ENCODE peak calls at places on chromosomes 16 and 17, in ten cellular contexts. One of them, this sample, is unnamed.

GRCh38 chr17:28773736-28774135 is 29.9 kb downstream of the TRAF4 start:
- DNase-seq in AG09319: no peak
- DNase-seq in T-cell: no peak
- DNase-seq in activated CD4-positive, alpha-beta T cell treated with anti-CD3 and anti-CD28 coated beads, Interleukin-2, amount 50 U/mL, for 1 hour: no peak
- DNase-seq in GM04504: no peak
- DNase-seq in HT-29: no peak
- DNase-seq in activated CD8-positive, alpha-beta memory T cell treated with anti-CD3 and anti-CD28 coated beads for 24 hours: no peak
- DNase-seq in ecto neural progenitor cell: no peak
- DNase-seq in NCI-H2171 treated with DMSO at 0.1 percent for 48 hours: no peak
- DNase-seq in cardiac fibroblast: no peak
- DNase-seq in this sample: no peak

GRCh38 chr16:50234771-50235556 is 31.4 kb upstream of the ADCY7 start:
- DNase-seq in AG09319: no peak
- DNase-seq in T-cell: no peak
- DNase-seq in activated CD4-positive, alpha-beta T cell treated with anti-CD3 and anti-CD28 coated beads, Interleukin-2, amount 50 U/mL, for 1 hour: no peak
- DNase-seq in GM04504: no peak
- DNase-seq in HT-29: no peak
- DNase-seq in activated CD8-positive, alpha-beta memory T cell treated with anti-CD3 and anti-CD28 coated beads for 24 hours: no peak
- DNase-seq in ecto neural progenitor cell: no peak
- DNase-seq in NCI-H2171 treated with DMSO at 0.1 percent for 48 hours: no peak
- DNase-seq in cardiac fibroblast: peak
- DNase-seq in this sample: no peak

GRCh38 chr16:15874745-15875314 is 13.6 kb downstream of the CEP20 start:
- DNase-seq in AG09319: peak
- DNase-seq in T-cell: no peak
- DNase-seq in activated CD4-positive, alpha-beta T cell treated with anti-CD3 and anti-CD28 coated beads, Interleukin-2, amount 50 U/mL, for 1 hour: no peak
- DNase-seq in GM04504: peak
- DNase-seq in HT-29: peak
- DNase-seq in activated CD8-positive, alpha-beta memory T cell treated with anti-CD3 and anti-CD28 coated beads for 24 hours: no peak
- DNase-seq in ecto neural progenitor cell: no peak
- DNase-seq in NCI-H2171 treated with DMSO at 0.1 percent for 48 hours: peak
- DNase-seq in cardiac fibroblast: peak
- DNase-seq in this sample: no peak

GRCh38 chr17:58806046-58806445 is 50.4 kb downstream of the PPM1E start:
- DNase-seq in AG09319: no peak
- DNase-seq in T-cell: no peak
- DNase-seq in activated CD4-positive, alpha-beta T cell treated with anti-CD3 and anti-CD28 coated beads, Interleukin-2, amount 50 U/mL, for 1 hour: no peak
- DNase-seq in GM04504: no peak
- DNase-seq in HT-29: no peak
- DNase-seq in activated CD8-positive, alpha-beta memory T cell treated with anti-CD3 and anti-CD28 coated beads for 24 hours: no peak
- DNase-seq in ecto neural progenitor cell: no peak
- DNase-seq in NCI-H2171 treated with DMSO at 0.1 percent for 48 hours: no peak
- DNase-seq in cardiac fibroblast: no peak
- DNase-seq in this sample: no peak

GRCh38 chr16:75486014-75486404 is 9.2 kb downstream of the CHST6 start:
- DNase-seq in AG09319: no peak
- DNase-seq in T-cell: no peak
- DNase-seq in activated CD4-positive, alpha-beta T cell treated with anti-CD3 and anti-CD28 coated beads, Interleukin-2, amount 50 U/mL, for 1 hour: no peak
- DNase-seq in GM04504: no peak
- DNase-seq in HT-29: peak
- DNase-seq in activated CD8-positive, alpha-beta memory T cell treated with anti-CD3 and anti-CD28 coated beads for 24 hours: no peak
- DNase-seq in ecto neural progenitor cell: no peak
- DNase-seq in NCI-H2171 treated with DMSO at 0.1 percent for 48 hours: peak
- DNase-seq in cardiac fibroblast: no peak
- DNase-seq in this sample: no peak

GRCh38 chr17:78133179-78133951 is 2.8 kb downstream of the TMC8 start:
- DNase-seq in AG09319: no peak
- DNase-seq in T-cell: peak
- DNase-seq in activated CD4-positive, alpha-beta T cell treated with anti-CD3 and anti-CD28 coated beads, Interleukin-2, amount 50 U/mL, for 1 hour: no peak
- DNase-seq in GM04504: no peak
- DNase-seq in HT-29: no peak
- DNase-seq in activated CD8-positive, alpha-beta memory T cell treated with anti-CD3 and anti-CD28 coated beads for 24 hours: peak
- DNase-seq in ecto neural progenitor cell: no peak
- DNase-seq in NCI-H2171 treated with DMSO at 0.1 percent for 48 hours: no peak
- DNase-seq in cardiac fibroblast: no peak
- DNase-seq in this sample: no peak

GRCh38 chr16:523097-523741 is 4.3 kb upstream of the CAPN15 start:
- DNase-seq in AG09319: no peak
- DNase-seq in T-cell: no peak
- DNase-seq in activated CD4-positive, alpha-beta T cell treated with anti-CD3 and anti-CD28 coated beads, Interleukin-2, amount 50 U/mL, for 1 hour: no peak
- DNase-seq in GM04504: no peak
- DNase-seq in HT-29: no peak
- DNase-seq in activated CD8-positive, alpha-beta memory T cell treated with anti-CD3 and anti-CD28 coated beads for 24 hours: no peak
- DNase-seq in ecto neural progenitor cell: no peak
- DNase-seq in NCI-H2171 treated with DMSO at 0.1 percent for 48 hours: no peak
- DNase-seq in cardiac fibroblast: no peak
- DNase-seq in this sample: no peak

GRCh38 chr17:73401911-73402310 is 90.1 kb upstream of the CDC42EP4 start:
- DNase-seq in AG09319: no peak
- DNase-seq in T-cell: no peak
- DNase-seq in activated CD4-positive, alpha-beta T cell treated with anti-CD3 and anti-CD28 coated beads, Interleukin-2, amount 50 U/mL, for 1 hour: no peak
- DNase-seq in GM04504: no peak
- DNase-seq in HT-29: no peak
- DNase-seq in activated CD8-positive, alpha-beta memory T cell treated with anti-CD3 and anti-CD28 coated beads for 24 hours: no peak
- DNase-seq in ecto neural progenitor cell: peak
- DNase-seq in NCI-H2171 treated with DMSO at 0.1 percent for 48 hours: peak
- DNase-seq in cardiac fibroblast: peak
- DNase-seq in this sample: no peak

GRCh38 chr17:6547336-6547735 is 9.0 kb downstream of the PITPNM3 start:
- DNase-seq in AG09319: no peak
- DNase-seq in T-cell: no peak
- DNase-seq in activated CD4-positive, alpha-beta T cell treated with anti-CD3 and anti-CD28 coated beads, Interleukin-2, amount 50 U/mL, for 1 hour: no peak
- DNase-seq in GM04504: no peak
- DNase-seq in HT-29: no peak
- DNase-seq in activated CD8-positive, alpha-beta memory T cell treated with anti-CD3 and anti-CD28 coated beads for 24 hours: no peak
- DNase-seq in ecto neural progenitor cell: no peak
- DNase-seq in NCI-H2171 treated with DMSO at 0.1 percent for 48 hours: peak
- DNase-seq in cardiac fibroblast: no peak
- DNase-seq in this sample: no peak

GRCh38 chr16:19583665-19584300 is 28.3 kb downstream of the VPS35L start:
- DNase-seq in AG09319: no peak
- DNase-seq in T-cell: peak
- DNase-seq in activated CD4-positive, alpha-beta T cell treated with anti-CD3 and anti-CD28 coated beads, Interleukin-2, amount 50 U/mL, for 1 hour: peak
- DNase-seq in GM04504: no peak
- DNase-seq in HT-29: peak
- DNase-seq in activated CD8-positive, alpha-beta memory T cell treated with anti-CD3 and anti-CD28 coated beads for 24 hours: no peak
- DNase-seq in ecto neural progenitor cell: no peak
- DNase-seq in NCI-H2171 treated with DMSO at 0.1 percent for 48 hours: peak
- DNase-seq in cardiac fibroblast: peak
- DNase-seq in this sample: no peak

GRCh38 chr16:54026456-54026855 is 260.1 kb downstream of the IRX3 start:
- DNase-seq in AG09319: no peak
- DNase-seq in T-cell: no peak
- DNase-seq in activated CD4-positive, alpha-beta T cell treated with anti-CD3 and anti-CD28 coated beads, Interleukin-2, amount 50 U/mL, for 1 hour: no peak
- DNase-seq in GM04504: no peak
- DNase-seq in HT-29: no peak
- DNase-seq in activated CD8-positive, alpha-beta memory T cell treated with anti-CD3 and anti-CD28 coated beads for 24 hours: no peak
- DNase-seq in ecto neural progenitor cell: no peak
- DNase-seq in NCI-H2171 treated with DMSO at 0.1 percent for 48 hours: no peak
- DNase-seq in cardiac fibroblast: peak
- DNase-seq in this sample: no peak

GRCh38 chr17:73719588-73720071 is 75.4 kb upstream of the SDK2 start:
- DNase-seq in AG09319: no peak
- DNase-seq in T-cell: no peak
- DNase-seq in activated CD4-positive, alpha-beta T cell treated with anti-CD3 and anti-CD28 coated beads, Interleukin-2, amount 50 U/mL, for 1 hour: no peak
- DNase-seq in GM04504: no peak
- DNase-seq in HT-29: no peak
- DNase-seq in activated CD8-positive, alpha-beta memory T cell treated with anti-CD3 and anti-CD28 coated beads for 24 hours: no peak
- DNase-seq in ecto neural progenitor cell: peak
- DNase-seq in NCI-H2171 treated with DMSO at 0.1 percent for 48 hours: no peak
- DNase-seq in cardiac fibroblast: no peak
- DNase-seq in this sample: no peak

GRCh38 chr17:61828694-61829093 is 34.6 kb downstream of the BRIP1 start:
- DNase-seq in AG09319: no peak
- DNase-seq in T-cell: no peak
- DNase-seq in activated CD4-positive, alpha-beta T cell treated with anti-CD3 and anti-CD28 coated beads, Interleukin-2, amount 50 U/mL, for 1 hour: no peak
- DNase-seq in GM04504: no peak
- DNase-seq in HT-29: no peak
- DNase-seq in activated CD8-positive, alpha-beta memory T cell treated with anti-CD3 and anti-CD28 coated beads for 24 hours: no peak
- DNase-seq in ecto neural progenitor cell: no peak
- DNase-seq in NCI-H2171 treated with DMSO at 0.1 percent for 48 hours: no peak
- DNase-seq in cardiac fibroblast: no peak
- DNase-seq in this sample: no peak

GRCh38 chr16:83937922-83938875 is 14.8 kb upstream of the OSGIN1 start:
- DNase-seq in AG09319: no peak
- DNase-seq in T-cell: no peak
- DNase-seq in activated CD4-positive, alpha-beta T cell treated with anti-CD3 and anti-CD28 coated beads, Interleukin-2, amount 50 U/mL, for 1 hour: no peak
- DNase-seq in GM04504: no peak
- DNase-seq in HT-29: no peak
- DNase-seq in activated CD8-positive, alpha-beta memory T cell treated with anti-CD3 and anti-CD28 coated beads for 24 hours: no peak
- DNase-seq in ecto neural progenitor cell: no peak
- DNase-seq in NCI-H2171 treated with DMSO at 0.1 percent for 48 hours: no peak
- DNase-seq in cardiac fibroblast: no peak
- DNase-seq in this sample: no peak

GRCh38 chr16:49876716-49877129 is 20.8 kb upstream of the ZNF423 start:
- DNase-seq in AG09319: no peak
- DNase-seq in T-cell: no peak
- DNase-seq in activated CD4-positive, alpha-beta T cell treated with anti-CD3 and anti-CD28 coated beads, Interleukin-2, amount 50 U/mL, for 1 hour: no peak
- DNase-seq in GM04504: no peak
- DNase-seq in HT-29: peak
- DNase-seq in activated CD8-positive, alpha-beta memory T cell treated with anti-CD3 and anti-CD28 coated beads for 24 hours: peak
- DNase-seq in ecto neural progenitor cell: peak
- DNase-seq in NCI-H2171 treated with DMSO at 0.1 percent for 48 hours: no peak
- DNase-seq in cardiac fibroblast: peak
- DNase-seq in this sample: no peak

GRCh38 chr17:15920758-15921239 is 24.1 kb upstream of the ADORA2B start:
- DNase-seq in AG09319: peak
- DNase-seq in T-cell: no peak
- DNase-seq in activated CD4-positive, alpha-beta T cell treated with anti-CD3 and anti-CD28 coated beads, Interleukin-2, amount 50 U/mL, for 1 hour: no peak
- DNase-seq in GM04504: peak
- DNase-seq in HT-29: no peak
- DNase-seq in activated CD8-positive, alpha-beta memory T cell treated with anti-CD3 and anti-CD28 coated beads for 24 hours: no peak
- DNase-seq in ecto neural progenitor cell: no peak
- DNase-seq in NCI-H2171 treated with DMSO at 0.1 percent for 48 hours: no peak
- DNase-seq in cardiac fibroblast: peak
- DNase-seq in this sample: peak

GRCh38 chr16:29857133-29857760 is 5.8 kb downstream of the CDIPT start:
- DNase-seq in AG09319: peak
- DNase-seq in T-cell: no peak
- DNase-seq in activated CD4-positive, alpha-beta T cell treated with anti-CD3 and anti-CD28 coated beads, Interleukin-2, amount 50 U/mL, for 1 hour: no peak
- DNase-seq in GM04504: peak
- DNase-seq in HT-29: no peak
- DNase-seq in activated CD8-positive, alpha-beta memory T cell treated with anti-CD3 and anti-CD28 coated beads for 24 hours: no peak
- DNase-seq in ecto neural progenitor cell: no peak
- DNase-seq in NCI-H2171 treated with DMSO at 0.1 percent for 48 hours: peak
- DNase-seq in cardiac fibroblast: peak
- DNase-seq in this sample: peak

GRCh38 chr16:28876973-28877641 is 1.2 kb upstream of the ATP2A1 start:
- DNase-seq in AG09319: no peak
- DNase-seq in T-cell: no peak
- DNase-seq in activated CD4-positive, alpha-beta T cell treated with anti-CD3 and anti-CD28 coated beads, Interleukin-2, amount 50 U/mL, for 1 hour: no peak
- DNase-seq in GM04504: no peak
- DNase-seq in HT-29: no peak
- DNase-seq in activated CD8-positive, alpha-beta memory T cell treated with anti-CD3 and anti-CD28 coated beads for 24 hours: no peak
- DNase-seq in ecto neural progenitor cell: no peak
- DNase-seq in NCI-H2171 treated with DMSO at 0.1 percent for 48 hours: peak
- DNase-seq in cardiac fibroblast: no peak
- DNase-seq in this sample: no peak

GRCh38 chr17:6427284-6427781 is 7.6 kb downstream of the AIPL1 start:
- DNase-seq in AG09319: no peak
- DNase-seq in T-cell: peak
- DNase-seq in activated CD4-positive, alpha-beta T cell treated with anti-CD3 and anti-CD28 coated beads, Interleukin-2, amount 50 U/mL, for 1 hour: no peak
- DNase-seq in GM04504: no peak
- DNase-seq in HT-29: peak
- DNase-seq in activated CD8-positive, alpha-beta memory T cell treated with anti-CD3 and anti-CD28 coated beads for 24 hours: peak
- DNase-seq in ecto neural progenitor cell: peak
- DNase-seq in NCI-H2171 treated with DMSO at 0.1 percent for 48 hours: no peak
- DNase-seq in cardiac fibroblast: peak
- DNase-seq in this sample: no peak

GRCh38 chr16:2854700-2855309 is 3.2 kb downstream of the PRSS22 start:
- DNase-seq in AG09319: no peak
- DNase-seq in T-cell: no peak
- DNase-seq in activated CD4-positive, alpha-beta T cell treated with anti-CD3 and anti-CD28 coated beads, Interleukin-2, amount 50 U/mL, for 1 hour: no peak
- DNase-seq in GM04504: no peak
- DNase-seq in HT-29: peak
- DNase-seq in activated CD8-positive, alpha-beta memory T cell treated with anti-CD3 and anti-CD28 coated beads for 24 hours: no peak
- DNase-seq in ecto neural progenitor cell: no peak
- DNase-seq in NCI-H2171 treated with DMSO at 0.1 percent for 48 hours: no peak
- DNase-seq in cardiac fibroblast: no peak
- DNase-seq in this sample: no peak

GRCh38 chr16:88977845-88978607 is 1.0 kb upstream of the CBFA2T3 start:
- DNase-seq in AG09319: no peak
- DNase-seq in T-cell: no peak
- DNase-seq in activated CD4-positive, alpha-beta T cell treated with anti-CD3 and anti-CD28 coated beads, Interleukin-2, amount 50 U/mL, for 1 hour: no peak
- DNase-seq in GM04504: no peak
- DNase-seq in HT-29: no peak
- DNase-seq in activated CD8-positive, alpha-beta memory T cell treated with anti-CD3 and anti-CD28 coated beads for 24 hours: no peak
- DNase-seq in ecto neural progenitor cell: no peak
- DNase-seq in NCI-H2171 treated with DMSO at 0.1 percent for 48 hours: no peak
- DNase-seq in cardiac fibroblast: no peak
- DNase-seq in this sample: no peak

GRCh38 chr17:44376124-44376523 is 12.5 kb upstream of the FAM171A2 start:
- DNase-seq in AG09319: no peak
- DNase-seq in T-cell: no peak
- DNase-seq in activated CD4-positive, alpha-beta T cell treated with anti-CD3 and anti-CD28 coated beads, Interleukin-2, amount 50 U/mL, for 1 hour: no peak
- DNase-seq in GM04504: no peak
- DNase-seq in HT-29: no peak
- DNase-seq in activated CD8-positive, alpha-beta memory T cell treated with anti-CD3 and anti-CD28 coated beads for 24 hours: no peak
- DNase-seq in ecto neural progenitor cell: peak
- DNase-seq in NCI-H2171 treated with DMSO at 0.1 percent for 48 hours: no peak
- DNase-seq in cardiac fibroblast: peak
- DNase-seq in this sample: no peak

GRCh38 chr16:53672461-53672860 is 31.2 kb downstream of the RPGRIP1L start:
- DNase-seq in AG09319: no peak
- DNase-seq in T-cell: no peak
- DNase-seq in activated CD4-positive, alpha-beta T cell treated with anti-CD3 and anti-CD28 coated beads, Interleukin-2, amount 50 U/mL, for 1 hour: no peak
- DNase-seq in GM04504: no peak
- DNase-seq in HT-29: no peak
- DNase-seq in activated CD8-positive, alpha-beta memory T cell treated with anti-CD3 and anti-CD28 coated beads for 24 hours: no peak
- DNase-seq in ecto neural progenitor cell: no peak
- DNase-seq in NCI-H2171 treated with DMSO at 0.1 percent for 48 hours: no peak
- DNase-seq in cardiac fibroblast: no peak
- DNase-seq in this sample: no peak

GRCh38 chr17:41308918-41309359 is at the start of gene KRTAP16-1:
- DNase-seq in AG09319: no peak
- DNase-seq in T-cell: no peak
- DNase-seq in activated CD4-positive, alpha-beta T cell treated with anti-CD3 and anti-CD28 coated beads, Interleukin-2, amount 50 U/mL, for 1 hour: peak
- DNase-seq in GM04504: no peak
- DNase-seq in HT-29: no peak
- DNase-seq in activated CD8-positive, alpha-beta memory T cell treated with anti-CD3 and anti-CD28 coated beads for 24 hours: peak
- DNase-seq in ecto neural progenitor cell: no peak
- DNase-seq in NCI-H2171 treated with DMSO at 0.1 percent for 48 hours: no peak
- DNase-seq in cardiac fibroblast: no peak
- DNase-seq in this sample: no peak

GRCh38 chr16:28196331-28196987 is 15.3 kb downstream of the XPO6 start:
- DNase-seq in AG09319: no peak
- DNase-seq in T-cell: no peak
- DNase-seq in activated CD4-positive, alpha-beta T cell treated with anti-CD3 and anti-CD28 coated beads, Interleukin-2, amount 50 U/mL, for 1 hour: no peak
- DNase-seq in GM04504: no peak
- DNase-seq in HT-29: no peak
- DNase-seq in activated CD8-positive, alpha-beta memory T cell treated with anti-CD3 and anti-CD28 coated beads for 24 hours: no peak
- DNase-seq in ecto neural progenitor cell: no peak
- DNase-seq in NCI-H2171 treated with DMSO at 0.1 percent for 48 hours: no peak
- DNase-seq in cardiac fibroblast: no peak
- DNase-seq in this sample: no peak

GRCh38 chr17:44198721-44199552 is 747 bp downstream of the ATXN7L3 start:
- DNase-seq in AG09319: no peak
- DNase-seq in T-cell: peak
- DNase-seq in activated CD4-positive, alpha-beta T cell treated with anti-CD3 and anti-CD28 coated beads, Interleukin-2, amount 50 U/mL, for 1 hour: peak
- DNase-seq in GM04504: no peak
- DNase-seq in HT-29: peak
- DNase-seq in activated CD8-positive, alpha-beta memory T cell treated with anti-CD3 and anti-CD28 coated beads for 24 hours: peak
- DNase-seq in ecto neural progenitor cell: peak
- DNase-seq in NCI-H2171 treated with DMSO at 0.1 percent for 48 hours: peak
- DNase-seq in cardiac fibroblast: peak
- DNase-seq in this sample: no peak

GRCh38 chr17:47286198-47286914 is 32.7 kb downstream of the ITGB3 start:
- DNase-seq in AG09319: no peak
- DNase-seq in T-cell: no peak
- DNase-seq in activated CD4-positive, alpha-beta T cell treated with anti-CD3 and anti-CD28 coated beads, Interleukin-2, amount 50 U/mL, for 1 hour: no peak
- DNase-seq in GM04504: no peak
- DNase-seq in HT-29: no peak
- DNase-seq in activated CD8-positive, alpha-beta memory T cell treated with anti-CD3 and anti-CD28 coated beads for 24 hours: no peak
- DNase-seq in ecto neural progenitor cell: no peak
- DNase-seq in NCI-H2171 treated with DMSO at 0.1 percent for 48 hours: no peak
- DNase-seq in cardiac fibroblast: no peak
- DNase-seq in this sample: no peak

GRCh38 chr16:12122202-12122601 is 145.7 kb downstream of the SNX29 start:
- DNase-seq in AG09319: no peak
- DNase-seq in T-cell: no peak
- DNase-seq in activated CD4-positive, alpha-beta T cell treated with anti-CD3 and anti-CD28 coated beads, Interleukin-2, amount 50 U/mL, for 1 hour: no peak
- DNase-seq in GM04504: no peak
- DNase-seq in HT-29: no peak
- DNase-seq in activated CD8-positive, alpha-beta memory T cell treated with anti-CD3 and anti-CD28 coated beads for 24 hours: no peak
- DNase-seq in ecto neural progenitor cell: no peak
- DNase-seq in NCI-H2171 treated with DMSO at 0.1 percent for 48 hours: no peak
- DNase-seq in cardiac fibroblast: no peak
- DNase-seq in this sample: no peak

This sample was measured in BJ.